ENCODE peak calls at places on chromosomes 2 and 18, in six cellular contexts. Z, L, C, V, E and T are unnamed samples. For H3K4me1, the result is how much of the 10 kb centered on the place peaks cover.

GRCh38 chr2:223768179-223768578 is 69.2 kb downstream of the AP1S3 start:
- DNase-seq in L (no peak), E (no peak), Z (no peak), V (no peak), C (no peak), T (no peak)

GRCh38 chr2:47264686-47265085 is 109.6 kb upstream of the STPG4 start:
- DNase-seq in C (no peak), Z (no peak), E (no peak), L (no peak), V (no peak), T (no peak)

GRCh38 chr2:73050011-73050617 is 21.4 kb downstream of the SFXN5 start:
- DNase-seq in L (no peak), E (no peak), V (peak), Z (no peak), C (no peak), T (no peak)

GRCh38 chr2:64327510-64328414 is 126.2 kb upstream of the LGALSL start:
- DNase-seq in E (no peak), V (peak), Z (peak), C (peak), L (peak), T (peak)

GRCh38 chr2:69509011-69509749 is 71.9 kb upstream of the NFU1 start:
- DNase-seq in C (no peak), L (no peak), Z (no peak), E (no peak), V (no peak), T (no peak)

GRCh38 chr2:3223080-3223923 is 154.3 kb downstream of the EIPR1 start:
- DNase-seq in Z (peak), V (no peak), C (no peak), E (no peak), L (no peak), T (no peak)

GRCh38 chr2:17979707-17980106 is 101.2 kb downstream of the KCNS3 start:
- DNase-seq in V (no peak), L (no peak), C (no peak), E (no peak), Z (peak), T (no peak)

GRCh38 chr2:183495589-183496267 is 371.5 kb downstream of the NUP35 start:
- DNase-seq in Z (no peak), E (no peak), C (peak), L (peak), V (no peak), T (no peak)

GRCh38 chr2:15943378-15943851 is 3.1 kb downstream of the MYCN start:
- DNase-seq in Z (no peak), L (no peak), V (peak), C (no peak), E (no peak), T (no peak)

GRCh38 chr2:219522111-219523030 is 8.1 kb downstream of the ASIC4 start:
- DNase-seq in V (peak), L (no peak), Z (peak), E (peak), C (no peak), T (peak)

GRCh38 chr2:64945973-64946736 is 43.0 kb upstream of the SLC1A4 start:
- DNase-seq in E (no peak), C (peak), V (no peak), L (peak), Z (no peak), T (no peak)

GRCh38 chr2:3839489-3839888 is 136.1 kb downstream of the DCDC2C start:
- DNase-seq in L (no peak), E (no peak), V (no peak), Z (peak), C (no peak), T (no peak)

GRCh38 chr2:11155326-11156059 is at the start of gene SLC66A3:
- DNase-seq in Z (peak), E (peak), C (peak), V (peak), L (peak), T (peak)

GRCh38 chr2:173997269-173997668 is 32.1 kb upstream of the SP3 start:
- DNase-seq in C (peak), V (no peak), L (peak), Z (peak), E (no peak), T (no peak)

DNA sequence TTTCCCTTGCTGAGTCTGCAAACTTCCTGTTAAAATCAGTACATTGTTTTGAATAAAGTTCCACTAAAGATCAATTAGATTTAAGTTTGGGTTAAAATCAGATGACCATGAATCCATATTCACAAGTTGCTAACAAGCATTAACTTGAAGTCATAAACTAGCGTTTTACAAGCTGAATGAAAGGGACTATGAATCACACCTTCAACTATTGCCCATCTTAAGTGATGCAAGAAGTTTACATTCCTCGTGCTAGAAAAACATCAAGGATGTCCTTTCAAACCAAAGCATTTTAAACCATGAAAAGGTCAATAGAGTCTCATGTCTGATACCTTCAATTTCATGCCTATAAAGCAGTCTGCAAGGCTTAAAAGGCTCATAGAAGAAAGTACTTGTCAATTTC is 257.2 kb upstream of the SYT4 start:
- DNase-seq in Z (peak), C (no peak), E (no peak), L (no peak), V (no peak), T (peak)
- H3K4me1 ChIP-seq in Z (under half), C (under half), E (under half), L (under half), V (under half), T (under half)

GRCh38 chr18:47150029-47150823 is at the start of gene HDHD2:
- DNase-seq in C (peak), Z (peak), E (peak), L (peak), V (peak), T (peak)
- TF ChIP-seq EZH2phosphoT487 in C (no peak), Z (no peak), E (no peak), L (no peak), V (no peak), T (no peak)

GRCh38 chr2:29165362-29166236 is 50.4 kb downstream of the CLIP4 start:
- DNase-seq in L (no peak), C (no peak), V (no peak), Z (peak), E (no peak), T (peak)
- H3K4me3 ChIP-seq in L (no peak), C (no peak), V (no peak), Z (no peak), E (no peak), T (peak)

DNA sequence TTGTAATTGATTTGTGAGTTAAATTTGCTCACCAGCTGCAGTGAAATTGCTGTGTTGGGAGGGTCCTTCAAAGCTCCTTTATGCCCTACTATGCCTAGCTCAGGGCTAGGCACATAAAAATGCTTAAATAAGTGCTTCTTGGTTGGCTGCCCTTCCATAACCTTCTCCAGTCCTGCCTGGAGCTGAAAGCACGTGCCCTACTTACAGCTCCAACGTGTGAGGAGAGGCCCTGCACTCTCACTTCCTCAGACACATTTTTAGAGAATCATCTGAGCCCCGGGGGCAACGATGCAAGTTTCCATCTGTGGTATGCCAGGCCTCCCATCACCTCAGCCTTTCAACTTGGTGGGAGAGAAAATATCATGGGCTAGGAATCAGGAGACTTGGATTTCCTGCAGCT is 202.7 kb downstream of the BCL11A start:
- DNase-seq in C (peak), Z (no peak), L (no peak), E (no peak), V (no peak), T (no peak)
- H3K4me1 ChIP-seq in C (half or more), Z (under half), L (under half), E (under half), V (under half), T (under half)

GRCh38 chr2:147867050-147867449 is 22.2 kb downstream of the ACVR2A start:
- DNase-seq in V (no peak), E (no peak), C (no peak), Z (no peak), L (no peak), T (no peak)

GRCh38 chr2:147865560-147865959 is 20.7 kb downstream of the ACVR2A start:
- DNase-seq in Z (peak), C (no peak), V (no peak), E (no peak), L (no peak), T (peak)

GRCh38 chr2:147863835-147864234 is 19.0 kb downstream of the ACVR2A start:
- DNase-seq in L (no peak), E (no peak), V (no peak), Z (peak), C (no peak), T (peak)

GRCh38 chr2:147860009-147860408 is 15.2 kb downstream of the ACVR2A start:
- DNase-seq in E (no peak), V (peak), Z (no peak), C (no peak), L (no peak), T (no peak)

GRCh38 chr2:147862859-147863516 is 18.2 kb downstream of the ACVR2A start:
- DNase-seq in L (peak), Z (no peak), E (no peak), V (no peak), C (no peak), T (no peak)
- TF ChIP-seq EZH2phosphoT487 in L (no peak), Z (no peak), E (no peak), V (no peak), C (no peak), T (no peak)

GRCh38 chr2:100107911-100108647 is 34.3 kb downstream of the AFF3 start:
- DNase-seq in E (no peak), L (no peak), C (no peak), V (peak), Z (no peak), T (no peak)

GRCh38 chr2:100105678-100106054 is 36.7 kb downstream of the AFF3 start:
- DNase-seq in Z (no peak), E (no peak), L (no peak), V (peak), C (no peak), T (no peak)

GRCh38 chr2:100107440-100107839 is 35.0 kb downstream of the AFF3 start:
- DNase-seq in L (no peak), Z (no peak), C (no peak), E (no peak), V (no peak), T (no peak)

GRCh38 chr2:100106460-100106859 is 35.9 kb downstream of the AFF3 start:
- DNase-seq in C (no peak), Z (no peak), E (no peak), L (no peak), V (peak), T (no peak)

GRCh38 chr2:100104718-100105677 is 37.4 kb downstream of the AFF3 start:
- DNase-seq in V (peak), E (no peak), L (no peak), C (peak), Z (peak), T (no peak)
- H3K4me3 ChIP-seq in V (peak), E (no peak), L (no peak), C (peak), Z (peak), T (peak)